ENCODE peak calls at places on chromosomes 2 and 18, in ten cellular contexts. B is cardiac fibroblast, F is lung, K is colonic mucosa, E is fibroblast of lung, I is neural progenitor cell, V is A673, O is BE2C, M is body of pancreas, H is mucosa of descending colon. J is an unnamed sample.

GRCh38 chr18:54775686-54776085 is 52.6 kb upstream of the RAB27B start:
- DNase-seq in B (peak), F (no peak), K (no peak), E (peak), I (no peak), V (no peak), O (peak), M (peak), H (no peak), J (no peak)

GRCh38 chr2:53448591-53448990 is 319.0 kb upstream of the CHAC2 start:
- DNase-seq in B (no peak), F (no peak), K (no peak), E (peak), I (no peak), V (no peak), O (no peak), M (no peak), H (no peak), J (no peak)

GRCh38 chr2:109527846-109528705 is 85.7 kb downstream of the SEPTIN10 start:
- DNase-seq in B (no peak), F (no peak), K (no peak), E (no peak), I (no peak), V (no peak), O (no peak), M (no peak), H (no peak), J (no peak)

GRCh38 chr2:138720035-138720589 is 60.1 kb downstream of the NXPH2 start:
- DNase-seq in B (no peak), F (no peak), K (no peak), E (no peak), I (no peak), V (no peak), O (no peak), M (no peak), H (no peak), J (no peak)

GRCh38 chr2:43149482-43150107 is 76.8 kb downstream of the ZFP36L2 start:
- DNase-seq in B (no peak), F (no peak), K (no peak), E (no peak), I (no peak), V (no peak), O (no peak), M (no peak), H (no peak), J (no peak)

GRCh38 chr18:11518788-11519685 is 90.4 kb upstream of the SLC35G4 start:
- DNase-seq in B (peak), F (no peak), K (peak), E (peak), I (peak), V (peak), O (peak), M (peak), H (no peak), J (peak)

GRCh38 chr18:35171315-35171987 is 69.4 kb upstream of the ZNF397 start:
- DNase-seq in B (no peak), F (no peak), K (no peak), E (no peak), I (no peak), V (no peak), O (no peak), M (no peak), H (no peak), J (no peak)

GRCh38 chr2:221422516-221423211 is 149.4 kb downstream of the EPHA4 start:
- DNase-seq in B (no peak), F (no peak), K (no peak), E (no peak), I (no peak), V (no peak), O (no peak), M (no peak), H (no peak), J (no peak)

GRCh38 chr2:19826874-19827273 is 74.9 kb downstream of the TTC32 start:
- DNase-seq in B (no peak), F (no peak), K (no peak), E (no peak), I (no peak), V (no peak), O (no peak), M (no peak), H (no peak), J (no peak)

GRCh38 chr2:141554810-141555209 is 576.0 kb downstream of the LRP1B start:
- DNase-seq in B (peak), F (no peak), K (no peak), E (peak), I (peak), V (peak), O (peak), M (no peak), H (no peak), J (peak)

GRCh38 chr2:169258045-169258601 is 104.2 kb downstream of the LRP2 start:
- DNase-seq in B (peak), F (no peak), K (no peak), E (no peak), I (no peak), V (no peak), O (no peak), M (no peak), H (no peak), J (no peak)

GRCh38 chr18:46756559-46757201 is at the start of gene ST8SIA5:
- DNase-seq in B (no peak), F (no peak), K (no peak), E (no peak), I (peak), V (peak), O (no peak), M (no peak), H (no peak), J (no peak)

GRCh38 chr18:41624461-41624860 is 330.6 kb upstream of the PIK3C3 start:
- DNase-seq in B (no peak), F (no peak), K (no peak), E (no peak), I (no peak), V (no peak), O (no peak), M (no peak), H (no peak), J (no peak)

GRCh38 chr2:14182227-14182946 is 450.1 kb upstream of the LRATD1 start:
- DNase-seq in B (no peak), F (no peak), K (no peak), E (no peak), I (no peak), V (no peak), O (no peak), M (no peak), H (no peak), J (no peak)

GRCh38 chr2:44981714-44982108 is 27.5 kb downstream of the SIX2 start:
- DNase-seq in B (peak), F (peak), K (peak), E (peak), I (peak), V (peak), O (peak), M (peak), H (peak), J (peak)

GRCh38 chr2:172168917-172169346 is 66.2 kb upstream of the DLX2 start:
- DNase-seq in B (peak), F (no peak), K (no peak), E (peak), I (no peak), V (no peak), O (no peak), M (no peak), H (no peak), J (no peak)

GRCh38 chr2:222982010-222982908 is 69.7 kb upstream of the KCNE4 start:
- DNase-seq in B (peak), F (no peak), K (peak), E (peak), I (peak), V (peak), O (peak), M (peak), H (no peak), J (peak)

GRCh38 chr2:46315103-46315890 is 18.1 kb downstream of the EPAS1 start:
- DNase-seq in B (peak), F (peak), K (peak), E (peak), I (no peak), V (peak), O (peak), M (peak), H (peak), J (no peak)

GRCh38 chr18:57210101-57210661 is 63.3 kb downstream of the BOD1L2 start:
- DNase-seq in B (peak), F (no peak), K (peak), E (peak), I (peak), V (peak), O (peak), M (peak), H (peak), J (no peak)

GRCh38 chr2:62354771-62355550 is 151.0 kb downstream of the TMEM17 start:
- DNase-seq in B (no peak), F (no peak), K (no peak), E (no peak), I (no peak), V (peak), O (no peak), M (no peak), H (no peak), J (no peak)

GRCh38 chr2:80361904-80362303 is 57.4 kb upstream of the LRRTM1 start:
- DNase-seq in B (no peak), F (no peak), K (no peak), E (no peak), I (no peak), V (no peak), O (no peak), M (no peak), H (no peak), J (no peak)

GRCh38 chr2:80364511-80365212 is 60.1 kb upstream of the LRRTM1 start:
- DNase-seq in B (no peak), F (no peak), K (no peak), E (no peak), I (peak), V (peak), O (no peak), M (no peak), H (no peak), J (no peak)

GRCh38 chr2:80365762-80366161 is 61.2 kb upstream of the LRRTM1 start:
- DNase-seq in B (no peak), F (no peak), K (no peak), E (no peak), I (peak), V (peak), O (peak), M (no peak), H (no peak), J (no peak)

GRCh38 chr2:80363330-80363729 is 58.8 kb upstream of the LRRTM1 start:
- DNase-seq in B (no peak), F (no peak), K (no peak), E (no peak), I (peak), V (no peak), O (no peak), M (no peak), H (no peak), J (no peak)

DNA sequence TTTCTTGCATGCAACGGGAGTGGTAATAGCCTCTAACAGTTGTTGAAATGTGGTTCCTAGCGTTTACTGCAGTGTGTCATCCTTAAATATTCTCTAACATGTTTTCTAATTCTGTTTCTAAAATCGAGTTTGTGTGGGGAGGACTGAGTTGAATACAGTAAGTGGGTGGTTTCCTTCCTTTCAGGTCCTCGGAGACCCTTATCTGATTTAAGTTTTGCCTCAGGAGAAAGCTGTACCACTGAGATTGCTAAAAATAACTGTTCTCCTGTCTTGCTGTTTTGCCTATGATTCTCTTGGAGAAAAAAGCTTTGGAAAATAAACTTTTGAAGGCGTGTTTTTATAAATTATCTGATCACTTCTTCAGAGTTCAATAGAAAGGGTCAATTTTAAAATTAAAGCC is 59.4 kb upstream of the LRRTM1 start:
- DNase-seq in B (peak), F (no peak), K (no peak), E (no peak), I (no peak), V (peak), O (no peak), M (no peak), H (no peak), J (no peak)
- H3K4me3 ChIP-seq in B (no peak), F (no peak), K (no peak), E (no peak), I (peak), V (no peak), O (no peak), M (no peak), H (no peak), J (no peak)

DNA sequence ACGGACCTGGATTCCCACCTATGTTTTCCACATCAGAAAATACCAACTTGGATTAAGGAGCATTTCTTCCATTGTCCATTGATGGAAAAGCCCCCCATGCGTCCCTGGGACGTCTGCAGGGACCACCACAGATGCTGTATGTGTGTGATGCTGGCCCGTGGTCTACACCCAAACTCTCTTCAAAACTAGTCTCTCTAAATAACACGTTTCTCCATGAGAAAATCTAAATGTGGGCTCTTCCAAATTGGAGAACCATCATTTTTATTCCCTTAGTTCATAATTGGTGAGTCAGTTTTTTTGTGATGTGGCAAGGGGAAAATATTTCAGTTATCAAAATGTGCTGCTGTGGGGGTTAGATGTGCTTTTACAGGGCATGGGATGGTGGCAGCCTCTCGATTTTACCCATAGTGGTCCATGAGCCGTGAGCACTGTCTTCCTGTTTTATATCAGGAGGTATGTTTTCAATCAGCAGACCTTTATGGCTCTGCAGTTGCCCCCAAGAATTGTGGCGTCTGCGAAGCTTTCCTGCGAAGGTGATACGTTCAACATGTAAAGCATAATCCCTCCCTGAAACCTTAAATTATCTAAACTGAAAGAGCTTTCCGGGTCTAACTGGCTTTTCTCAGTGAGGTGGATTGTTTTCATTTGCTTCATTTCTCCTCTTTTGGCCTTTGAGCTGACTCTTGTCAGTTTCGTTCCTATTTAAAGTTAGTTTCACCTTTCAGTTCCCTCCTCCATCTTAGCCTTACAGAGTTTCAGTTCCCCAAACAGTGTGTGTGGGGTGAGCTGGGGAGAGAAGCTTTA is 78.3 kb downstream of the SETBP1 start:
- DNase-seq in B (no peak), F (no peak), K (no peak), E (no peak), I (no peak), V (no peak), O (no peak), M (no peak), H (no peak), J (no peak)
- H3K4me3 ChIP-seq in B (no peak), F (no peak), K (no peak), E (no peak), I (no peak), V (no peak), O (no peak), M (no peak), H (no peak), J (no peak)

DNA sequence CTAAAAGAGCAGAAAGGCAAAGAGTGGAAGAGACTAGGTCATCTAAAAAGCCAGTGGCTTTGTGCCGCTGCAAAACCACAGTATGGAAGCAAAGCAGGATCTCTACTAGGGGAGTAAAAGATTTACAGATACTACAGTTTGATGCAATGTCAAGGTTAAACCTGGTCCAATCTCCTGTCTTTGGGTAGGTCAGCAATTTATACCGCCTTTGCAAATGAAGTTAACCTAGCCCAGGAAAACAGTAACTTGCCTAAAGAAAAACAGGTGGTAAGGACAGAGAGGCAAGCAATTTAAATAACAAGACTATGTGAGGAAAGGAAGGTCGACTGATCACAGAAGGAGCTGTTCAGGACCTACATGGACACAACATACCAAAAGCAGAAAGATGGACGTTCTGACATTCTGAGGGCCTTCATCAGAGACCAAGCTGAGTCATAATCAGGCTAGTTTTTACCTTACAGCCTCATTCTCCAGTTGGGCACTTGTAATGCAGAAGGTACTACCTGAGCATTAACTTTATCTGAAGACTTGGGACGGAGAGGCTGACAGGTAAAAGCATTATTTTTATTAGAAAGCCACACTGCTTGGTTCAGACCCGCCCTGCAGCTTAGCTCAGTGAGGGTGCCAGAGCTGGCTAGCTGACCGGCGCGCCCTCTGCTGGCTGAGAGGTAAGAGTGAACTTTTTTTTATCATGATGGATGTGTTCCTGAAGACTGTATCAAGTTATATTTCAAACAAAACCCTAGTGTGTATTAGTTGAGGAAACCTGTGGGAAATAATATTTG is 15.9 kb downstream of the CDKL4 start:
- DNase-seq in B (peak), F (peak), K (peak), E (peak), I (peak), V (peak), O (peak), M (peak), H (peak), J (no peak)
- H3K4me3 ChIP-seq in B (no peak), F (no peak), K (no peak), E (no peak), I (peak), V (peak), O (no peak), M (no peak), H (no peak), J (no peak)

GRCh38 chr2:134410831-134411231 is 157.0 kb downstream of the MGAT5 start:
- DNase-seq in B (peak), F (no peak), K (peak), E (peak), I (no peak), V (no peak), O (peak), M (no peak), H (no peak), J (no peak)
- H3K4me3 ChIP-seq in B (no peak), F (no peak), K (no peak), E (no peak), I (no peak), V (no peak), O (no peak), M (no peak), H (no peak), J (no peak)

GRCh38 chr18:49481317-49481716 is 5.7 kb downstream of the C18orf32 start:
- DNase-seq in B (no peak), F (no peak), K (no peak), E (no peak), I (no peak), V (no peak), O (no peak), M (no peak), H (no peak), J (no peak)
- H3K4me3 ChIP-seq in B (no peak), F (no peak), K (no peak), E (no peak), I (no peak), V (no peak), O (no peak), M (no peak), H (no peak), J (no peak)

DNA sequence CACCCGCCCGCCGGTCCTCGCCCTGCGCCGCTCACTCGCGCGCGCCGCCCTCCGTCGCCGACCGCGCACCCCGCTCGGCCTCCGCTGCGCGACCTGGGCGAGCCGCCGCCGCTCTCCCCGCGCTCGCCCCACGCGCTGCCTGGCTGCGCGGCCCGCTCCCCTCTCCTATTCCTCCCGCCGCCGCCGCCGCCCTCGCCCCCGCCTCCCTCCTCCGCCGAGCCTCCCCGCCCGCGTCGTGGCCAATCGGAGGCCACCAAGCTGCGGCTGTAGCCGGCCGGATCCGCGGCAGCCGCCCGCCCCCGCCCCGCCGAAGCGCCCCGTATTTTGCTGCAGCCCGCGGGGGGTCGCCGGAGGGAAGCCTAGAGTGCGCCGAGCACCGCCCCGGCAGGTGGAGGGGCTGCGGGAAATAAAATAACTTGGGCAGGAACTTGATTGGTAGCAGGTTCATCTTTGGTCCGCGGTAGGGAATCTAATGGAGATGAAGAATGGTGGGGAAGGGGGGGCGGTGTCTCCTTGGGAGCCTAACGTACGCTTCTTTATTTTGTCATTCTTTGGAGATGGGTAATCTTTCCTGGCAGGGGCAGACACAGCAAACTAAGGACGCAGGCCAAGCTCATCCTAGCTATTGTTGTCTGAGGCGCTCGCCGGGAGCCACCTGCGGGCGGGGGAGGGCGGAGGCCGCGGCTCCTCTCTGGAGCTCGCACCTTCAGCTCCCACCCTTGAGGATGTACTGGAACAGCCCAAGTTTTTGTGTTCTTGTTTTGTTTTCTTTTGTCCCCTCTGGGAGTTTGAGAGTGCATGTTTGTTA is 1.1 kb upstream of the CDH2 start:
- DNase-seq in B (peak), F (no peak), K (no peak), E (no peak), I (peak), V (peak), O (peak), M (peak), H (peak), J (peak)
- H3K4me3 ChIP-seq in B (peak), F (peak), K (peak), E (peak), I (peak), V (peak), O (peak), M (peak), H (no peak), J (peak)

GRCh38 chr2:104474725-104475124 is 379.2 kb upstream of the POU3F3 start:
- DNase-seq in B (no peak), F (no peak), K (no peak), E (no peak), I (no peak), V (no peak), O (no peak), M (no peak), H (no peak), J (no peak)
- H3K4me3 ChIP-seq in B (no peak), F (no peak), K (no peak), E (no peak), I (no peak), V (no peak), O (no peak), M (no peak), H (no peak), J (no peak)

GRCh38 chr2:235263205-235264120 is 230.4 kb upstream of the AGAP1 start:
- DNase-seq in B (peak), F (peak), K (peak), E (peak), I (peak), V (peak), O (peak), M (peak), H (peak), J (no peak)
- H3K4me3 ChIP-seq in B (no peak), F (no peak), K (peak), E (no peak), I (no peak), V (peak), O (peak), M (no peak), H (no peak), J (no peak)